ENCODE peak calls at places on chromosomes 4 and X, in seven cellular contexts. B is NT2/D1; E is right atrium auricular region; N is heart right ventricle; G is CD8-positive, alpha-beta T cell; H is HAP-1; S is mammary epithelial cell. O is an unnamed sample.

GRCh38 chr4:51831133-51831532 is 11.8 kb upstream of the DCUN1D4 start:
- DNase-seq in B (no peak), E (no peak), N (peak; percentile 54), G (peak; percentile 73), H (peak; percentile 76), S (peak; percentile 29), O (no peak)

GRCh38 chr4:140094701-140095420 is 59.1 kb downstream of the MAML3 start:
- DNase-seq in B (no peak), E (peak; percentile 72), N (peak; percentile 61), G (peak; percentile 47), H (peak; percentile 62), S (peak; percentile 13), O (no peak)

GRCh38 chrX:17441965-17442364 is 67.0 kb downstream of the NHS start:
- DNase-seq in B (no peak), E (no peak), N (no peak), G (no peak), H (no peak), S (peak; percentile 85), O (peak; percentile 17)

GRCh38 chrX:69063486-69063885 is 101.8 kb downstream of the PJA1 start:
- DNase-seq in B (no peak), E (no peak), N (no peak), G (no peak), H (no peak), S (no peak), O (no peak)

GRCh38 chrX:28966335-28966734 is 379.1 kb downstream of the IL1RAPL1 start:
- DNase-seq in B (no peak), E (no peak), N (no peak), G (no peak), H (no peak), S (no peak), O (no peak)

GRCh38 chr4:138290803-138291202 is 48.7 kb upstream of the SLC7A11 start:
- DNase-seq in B (no peak), E (no peak), N (no peak), G (no peak), H (no peak), S (no peak), O (no peak)

GRCh38 chrX:130280901-130281300 is 12.2 kb upstream of the ZNF280C start:
- DNase-seq in B (peak; percentile 52), E (no peak), N (no peak), G (no peak), H (peak; percentile 79), S (no peak), O (no peak)

GRCh38 chr4:128601992-128602695 is 207.4 kb upstream of the JADE1 start:
- DNase-seq in B (no peak), E (peak; percentile 81), N (no peak), G (no peak), H (no peak), S (no peak), O (no peak)

GRCh38 chr4:64940698-64941097 is 531.4 kb upstream of the TECRL start:
- DNase-seq in B (no peak), E (no peak), N (no peak), G (no peak), H (no peak), S (peak; percentile 76), O (no peak)

GRCh38 chrX:130895299-130895698 is 7.7 kb downstream of the ENOX2 start:
- DNase-seq in B (no peak), E (no peak), N (no peak), G (no peak), H (no peak), S (no peak), O (no peak)

GRCh38 chr4:97984545-97985131 is 158.6 kb downstream of the STPG2 start:
- DNase-seq in B (no peak), E (no peak), N (no peak), G (no peak), H (peak; percentile 40), S (no peak), O (no peak)

GRCh38 chrX:40922307-40922706 is 162.9 kb upstream of the USP9X start:
- DNase-seq in B (peak; percentile 75), E (no peak), N (no peak), G (no peak), H (peak; percentile 60), S (peak; percentile 55), O (no peak)

GRCh38 chrX:140432328-140433025 is 72.4 kb downstream of the SOX3 start:
- DNase-seq in B (no peak), E (no peak), N (peak; percentile 21), G (no peak), H (no peak), S (no peak), O (no peak)

GRCh38 chr4:55635760-55636621 is at the start of gene NMU:
- DNase-seq in B (no peak), E (no peak), N (peak; percentile 18), G (no peak), H (peak; percentile 84), S (peak; percentile 52), O (no peak)
- H3K4me3 ChIP-seq in B (peak within 1 kb of the TSS; percentile 55), E (peak within 1 kb of the TSS; percentile 4), N (peak within 1 kb of the TSS; percentile 29), G (no peak within 1 kb of the TSS), H (peak within 1 kb of the TSS; percentile 58), S (peak within 1 kb of the TSS; percentile 53), O (peak within 1 kb of the TSS; percentile 16)

DNA sequence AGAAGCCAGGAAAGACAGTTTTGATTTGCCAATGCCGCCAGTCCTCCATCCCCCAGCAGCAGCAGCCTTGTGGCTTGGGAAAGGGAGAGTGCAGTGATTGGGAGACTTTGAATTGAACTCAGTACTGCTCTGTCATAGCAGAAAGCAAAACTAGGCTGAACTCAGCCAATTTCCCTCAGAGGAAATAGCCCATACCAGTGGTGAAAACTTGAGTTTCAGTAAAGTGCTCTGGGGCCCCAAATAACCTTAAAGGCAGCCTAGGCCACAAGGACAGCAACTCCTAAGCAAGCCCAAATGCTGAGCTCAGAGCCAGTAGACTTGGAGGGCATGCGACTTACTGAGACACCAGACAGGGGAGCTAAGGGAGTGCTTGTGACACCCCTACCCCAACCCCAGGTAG is 2.0 kb upstream of the PROM1 start:
- DNase-seq in B (no peak), E (no peak), N (no peak), G (no peak), H (no peak), S (no peak), O (no peak)
- H3K27me3 ChIP-seq in B (peaks cover 22% of the 10 kb centered on the region), E (no peaks in the 10 kb centered on the region), N (peaks cover 59% of the 10 kb centered on the region), G (peaks cover 13% of the 10 kb centered on the region), H (peaks cover 78% of the 10 kb centered on the region), S (peaks cover 38% of the 10 kb centered on the region), O (peaks cover 28% of the 10 kb centered on the region)

GRCh38 chr4:70829015-70829414 is 10.7 kb downstream of the GRSF1 start:
- DNase-seq in B (no peak), E (no peak), N (no peak), G (no peak), H (no peak), S (no peak), O (no peak)

GRCh38 chr4:70833701-70834100 is 6.0 kb downstream of the GRSF1 start:
- DNase-seq in B (no peak), E (no peak), N (no peak), G (no peak), H (no peak), S (no peak), O (no peak)

GRCh38 chr4:70831293-70831692 is 8.4 kb downstream of the GRSF1 start:
- DNase-seq in B (no peak), E (no peak), N (no peak), G (no peak), H (no peak), S (no peak), O (no peak)

GRCh38 chr4:70830054-70830453 is 9.6 kb downstream of the GRSF1 start:
- DNase-seq in B (no peak), E (no peak), N (no peak), G (no peak), H (no peak), S (no peak), O (no peak)

GRCh38 chr4:70829492-70829891 is 10.2 kb downstream of the GRSF1 start:
- DNase-seq in B (no peak), E (no peak), N (no peak), G (no peak), H (no peak), S (no peak), O (no peak)
- H3K36me3 ChIP-seq in B (peaks cover 81% of the 10 kb centered on the region), E (peaks cover 95% of the 10 kb centered on the region), N (peaks cover 100% of the 10 kb centered on the region), G (peaks cover 40% of the 10 kb centered on the region), H (peaks cover 99% of the 10 kb centered on the region), S (peaks cover 36% of the 10 kb centered on the region), O (peaks cover 19% of the 10 kb centered on the region)

GRCh38 chrX:24024819-24025740 is 1.9 kb downstream of the KLHL15 start:
- DNase-seq in B (peak; percentile 73), E (peak; percentile 83), N (peak; percentile 89), G (peak; percentile 72), H (peak; percentile 95), S (peak; percentile 76), O (peak; percentile 41)

GRCh38 chrX:24025741-24026402 is 1.1 kb downstream of the KLHL15 start:
- DNase-seq in B (no peak), E (peak; percentile 61), N (peak; percentile 27), G (no peak), H (no peak), S (peak; percentile 24), O (no peak)

GRCh38 chrX:24027086-24027485 is at the start of gene KLHL15:
- DNase-seq in B (no peak), E (no peak), N (no peak), G (no peak), H (no peak), S (no peak), O (no peak)

GRCh38 chrX:24027985-24028384 is 999 bp upstream of the KLHL15 start:
- DNase-seq in B (no peak), E (no peak), N (no peak), G (no peak), H (no peak), S (no peak), O (no peak)

GRCh38 chrX:24026403-24026801 is 584 bp downstream of the KLHL15 start:
- DNase-seq in B (no peak), E (no peak), N (no peak), G (no peak), H (peak; percentile 21), S (no peak), O (no peak)
- H3K4me3 ChIP-seq in B (peak overlapping the region; percentile 74), E (peak overlapping the region; percentile 54), N (peak overlapping the region; percentile 60), G (peak overlapping the region; percentile 65), H (peak overlapping the region; percentile 85), S (peak overlapping the region; percentile 76), O (peak overlapping the region; percentile 52)

DNA sequence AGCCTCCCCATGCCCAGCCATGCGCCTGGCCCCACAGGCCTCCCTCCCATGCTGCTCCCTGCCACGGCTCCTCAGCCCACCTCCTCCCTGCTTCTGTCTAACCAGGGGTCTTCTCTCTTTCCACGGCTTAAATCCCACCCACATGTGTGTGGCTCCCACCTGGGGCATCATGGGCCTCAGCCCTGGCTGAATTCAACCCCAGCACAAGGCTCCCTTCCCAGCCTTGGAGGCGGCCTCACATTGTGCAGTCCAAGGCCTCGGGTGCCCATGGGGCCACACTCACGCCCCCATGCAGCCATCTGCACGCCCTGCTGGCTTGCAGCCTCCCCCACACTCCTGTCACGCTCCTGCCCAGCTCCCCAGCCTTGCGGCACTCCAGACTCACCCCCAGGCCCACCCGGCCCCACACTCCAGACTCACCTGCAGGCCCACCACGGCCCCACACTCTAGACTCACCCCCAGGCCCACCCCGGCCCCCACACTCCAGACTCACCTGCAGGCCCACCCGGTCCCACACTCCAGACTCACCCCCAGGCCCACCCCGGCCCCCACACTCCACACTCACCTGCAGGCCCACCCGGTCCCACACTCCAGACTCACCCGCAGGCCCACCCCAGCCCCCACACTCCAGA is 27.0 kb downstream of the MAEA start:
- DNase-seq in B (no peak), E (no peak), N (no peak), G (no peak), H (no peak), S (no peak), O (no peak)
- H3K27me3 ChIP-seq in B (no peaks in the 10 kb centered on the region), E (no peaks in the 10 kb centered on the region), N (no peaks in the 10 kb centered on the region), G (no peaks in the 10 kb centered on the region), H (no peaks in the 10 kb centered on the region), S (no peaks in the 10 kb centered on the region), O (no peaks in the 10 kb centered on the region)

O was measured in BJ.